ENCODE peak calls at places on chromosome 16, in four cellular contexts. O is CD8-positive, alpha-beta memory T cell; N is DND-41; V is body of pancreas. Y is an unnamed sample.

GRCh38 chr16:30551781-30552180 is 6.4 kb downstream of the ZNF764 start:
- DNase-seq in O (peak; percentile 68), N (peak; percentile 70), V (no peak), Y (peak; percentile 80)

GRCh38 chr16:27650073-27650701 is 100.2 kb downstream of the KATNIP start:
- DNase-seq in O (no peak), N (no peak), V (no peak), Y (no peak)

GRCh38 chr16:27322858-27323780 is 9.3 kb downstream of the IL4R start:
- DNase-seq in O (no peak), N (no peak), V (peak; percentile 60), Y (no peak)

GRCh38 chr16:84657229-84657837 is 9.0 kb downstream of the KLHL36 start:
- DNase-seq in O (no peak), N (no peak), V (no peak), Y (no peak)

GRCh38 chr16:22324787-22325597 is 27.8 kb downstream of the POLR3E start:
- DNase-seq in O (no peak), N (no peak), V (no peak), Y (no peak)

GRCh38 chr16:66131156-66131807 is 235.2 kb upstream of the CDH5 start:
- DNase-seq in O (no peak), N (no peak), V (no peak), Y (no peak)

GRCh38 chr16:14641877-14642276 is 9.1 kb downstream of the BFAR start:
- DNase-seq in O (no peak), N (no peak), V (no peak), Y (no peak)

GRCh38 chr16:88320947-88321634 is 61.7 kb upstream of the ZNF469 start:
- DNase-seq in O (no peak), N (peak; percentile 7), V (no peak), Y (no peak)

GRCh38 chr16:55475919-55476318 is 3.1 kb upstream of the MMP2 start:
- DNase-seq in O (no peak), N (no peak), V (no peak), Y (no peak)

GRCh38 chr16:845349-845740 is 44.8 kb upstream of the GNG13 start:
- DNase-seq in O (no peak), N (no peak), V (no peak), Y (no peak)

GRCh38 chr16:70746040-70746707 is 54.8 kb downstream of the VAC14 start:
- DNase-seq in O (no peak), N (no peak), V (peak; percentile 80), Y (no peak)

DNA sequence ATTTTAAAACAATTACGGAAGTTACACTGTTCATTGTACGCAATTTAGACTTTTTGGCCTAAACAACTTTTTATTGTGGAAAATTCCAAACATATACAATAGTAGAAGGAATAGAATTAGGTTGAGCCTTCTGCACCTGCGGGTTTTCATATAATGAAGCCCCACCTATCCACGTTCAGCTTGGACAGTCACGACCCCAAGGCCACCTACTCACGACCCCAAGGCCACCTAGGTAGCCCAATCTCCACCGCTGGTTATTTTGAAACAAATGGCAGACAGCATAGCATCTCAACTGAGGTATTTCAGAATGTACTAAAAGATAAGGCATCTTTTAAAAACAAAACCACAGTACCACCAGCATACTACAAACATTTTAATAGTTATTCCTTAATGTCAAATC is 631 bp downstream of the NLRC5 start:
- DNase-seq in O (no peak), N (no peak), V (no peak), Y (no peak)
- H3K4me1 ChIP-seq in O (peaks cover 62% of the 10 kb centered on the region), N (peaks cover 18% of the 10 kb centered on the region), V (peaks cover 26% of the 10 kb centered on the region), Y (peaks cover 72% of the 10 kb centered on the region)

DNA sequence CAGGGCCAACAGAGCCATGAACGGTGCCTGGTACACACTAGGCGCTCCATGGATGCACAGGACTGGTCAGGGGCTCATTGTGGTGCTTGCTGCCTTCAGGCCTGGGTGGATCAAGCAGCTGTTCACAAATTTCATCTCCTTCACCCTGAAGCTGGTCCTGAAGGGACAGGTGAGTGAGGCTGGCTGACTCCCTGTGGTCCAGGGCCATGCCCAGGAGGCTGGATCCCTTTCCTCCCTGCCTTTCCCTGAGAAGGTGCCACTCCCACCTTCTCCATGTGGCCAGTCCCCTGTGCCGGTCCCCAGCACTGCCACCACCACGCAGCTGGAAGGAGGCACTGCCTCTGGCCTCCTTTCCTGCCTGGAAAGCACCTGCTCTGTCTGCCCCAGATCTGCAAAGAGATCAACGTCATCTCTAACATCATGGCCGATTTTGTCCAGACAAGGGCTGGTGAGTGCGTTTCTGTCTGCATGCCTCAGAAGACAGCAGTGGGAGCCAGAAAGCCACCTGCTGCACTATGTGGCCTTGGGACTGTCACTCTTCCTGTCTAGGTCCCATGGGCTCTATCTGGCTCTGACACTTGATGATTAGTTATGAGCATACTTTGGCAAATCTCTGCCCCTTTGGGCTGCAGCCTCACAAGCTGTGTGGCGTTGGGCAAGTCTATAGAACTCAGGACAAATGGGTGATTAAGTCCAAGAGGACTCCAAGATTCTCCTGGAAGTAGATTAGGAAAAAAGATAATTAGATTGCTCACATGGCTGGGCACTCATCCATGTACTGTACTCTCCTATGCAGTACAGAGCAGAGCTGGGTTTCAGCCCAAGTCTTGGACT is 9.4 kb downstream of the CETP start:
- DNase-seq in O (no peak), N (no peak), V (no peak), Y (no peak)
- H3K4me1 ChIP-seq in O (peaks cover 29% of the 10 kb centered on the region), N (no peaks in the 10 kb centered on the region), V (peaks cover 9% of the 10 kb centered on the region), Y (peaks cover 26% of the 10 kb centered on the region)

GRCh38 chr16:10916534-10916933 is 25.7 kb downstream of the DEXI start:
- DNase-seq in O (no peak), N (no peak), V (no peak), Y (no peak)
- H3K4me1 ChIP-seq in O (peaks cover 4% of the 10 kb centered on the region), N (no peaks in the 10 kb centered on the region), V (peaks cover 16% of the 10 kb centered on the region), Y (no peaks in the 10 kb centered on the region)

DNA sequence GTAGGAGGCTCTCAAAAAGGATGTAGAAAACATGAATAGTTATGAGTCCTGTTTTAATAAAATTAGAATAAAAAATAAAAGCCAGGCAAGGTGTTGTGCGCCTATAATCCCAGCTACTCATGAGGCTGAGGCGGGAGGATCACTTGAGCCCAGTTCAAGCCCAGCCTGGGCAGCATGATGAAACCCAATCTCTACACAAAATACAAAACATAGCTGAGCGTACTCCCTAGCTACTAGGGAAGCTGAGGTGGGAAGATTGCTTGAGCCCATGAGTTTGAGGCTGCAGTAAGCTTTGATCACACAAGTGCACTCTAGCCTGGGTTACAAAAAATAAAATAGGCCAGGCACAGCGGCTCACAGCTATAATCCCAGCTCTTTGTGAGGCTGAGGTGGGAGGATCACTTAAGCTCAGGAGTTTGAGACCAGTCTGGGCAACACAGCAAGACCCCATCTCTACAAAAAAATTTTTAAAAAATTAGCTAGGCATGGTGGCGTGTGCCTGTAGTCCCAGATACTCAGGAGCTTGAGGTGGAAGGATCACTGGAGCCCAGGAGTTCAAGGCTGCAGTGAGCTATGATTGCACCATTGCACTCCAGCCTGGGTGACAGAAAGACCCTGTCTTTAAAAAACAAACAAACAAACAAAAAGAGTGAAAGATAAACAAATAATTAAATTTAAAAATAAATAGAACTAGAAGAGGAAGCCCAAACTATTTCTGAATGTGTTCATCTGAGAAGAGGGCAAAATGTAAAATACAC is 17.2 kb upstream of the PRM1 start:
- DNase-seq in O (no peak), N (peak; percentile 33), V (no peak), Y (no peak)
- H3K4me1 ChIP-seq in O (peaks cover 22% of the 10 kb centered on the region), N (peaks cover 50% of the 10 kb centered on the region), V (peaks cover 22% of the 10 kb centered on the region), Y (peaks cover 16% of the 10 kb centered on the region)